ENCODE peak calls at places on chromosomes 2 and 18, in ten cellular contexts. One of them, this sample, is unnamed.

GRCh38 chr2:113281920-113282746 is 3.4 kb upstream of the PAX8 start:
- DNase-seq in activated gamma-delta T cell treated with anti-CD3 and anti-CD28 coated beads, Interleukin-2, amount 50 U/mL, for 16 hours: no peak
- DNase-seq in nephron progenitor cell: no peak
- DNase-seq in amniotic stem cell: no peak
- DNase-seq in NCI-H69: no peak
- DNase-seq in tibial artery: no peak
- DNase-seq in memory B cell: no peak
- DNase-seq in chondrocyte: no peak
- DNase-seq in progenitor cell of endocrine pancreas: no peak
- DNase-seq in NCI-H510A treated with DMSO at 0.1 percent for 48 hours: no peak
- DNase-seq in this sample: peak

GRCh38 chr2:201886504-201886903 is 80.2 kb downstream of the CDK15 start:
- DNase-seq in NCI-H69: no peak
- DNase-seq in chondrocyte: no peak
- DNase-seq in progenitor cell of endocrine pancreas: no peak
- DNase-seq in amniotic stem cell: no peak
- DNase-seq in activated gamma-delta T cell treated with anti-CD3 and anti-CD28 coated beads, Interleukin-2, amount 50 U/mL, for 16 hours: no peak
- DNase-seq in tibial artery: no peak
- DNase-seq in nephron progenitor cell: no peak
- DNase-seq in NCI-H510A treated with DMSO at 0.1 percent for 48 hours: no peak
- DNase-seq in memory B cell: no peak
- DNase-seq in this sample: peak

GRCh38 chr2:241895732-241896641 is 26.5 kb downstream of the RTP5 start:
- DNase-seq in tibial artery: peak
- DNase-seq in NCI-H69: peak
- DNase-seq in chondrocyte: peak
- DNase-seq in amniotic stem cell: no peak
- DNase-seq in memory B cell: no peak
- DNase-seq in progenitor cell of endocrine pancreas: no peak
- DNase-seq in nephron progenitor cell: no peak
- DNase-seq in NCI-H510A treated with DMSO at 0.1 percent for 48 hours: no peak
- DNase-seq in activated gamma-delta T cell treated with anti-CD3 and anti-CD28 coated beads, Interleukin-2, amount 50 U/mL, for 16 hours: peak
- DNase-seq in this sample: peak

GRCh38 chr2:149451417-149452165 is 121.2 kb downstream of the LYPD6 start:
- DNase-seq in progenitor cell of endocrine pancreas: no peak
- DNase-seq in NCI-H69: peak
- DNase-seq in amniotic stem cell: no peak
- DNase-seq in memory B cell: no peak
- DNase-seq in chondrocyte: no peak
- DNase-seq in activated gamma-delta T cell treated with anti-CD3 and anti-CD28 coated beads, Interleukin-2, amount 50 U/mL, for 16 hours: no peak
- DNase-seq in NCI-H510A treated with DMSO at 0.1 percent for 48 hours: no peak
- DNase-seq in nephron progenitor cell: no peak
- DNase-seq in tibial artery: no peak
- DNase-seq in this sample: no peak

GRCh38 chr18:68735498-68736343 is 20.8 kb upstream of the TMX3 start:
- DNase-seq in memory B cell: no peak
- DNase-seq in NCI-H510A treated with DMSO at 0.1 percent for 48 hours: peak
- DNase-seq in nephron progenitor cell: no peak
- DNase-seq in amniotic stem cell: no peak
- DNase-seq in activated gamma-delta T cell treated with anti-CD3 and anti-CD28 coated beads, Interleukin-2, amount 50 U/mL, for 16 hours: no peak
- DNase-seq in tibial artery: no peak
- DNase-seq in progenitor cell of endocrine pancreas: no peak
- DNase-seq in NCI-H69: peak
- DNase-seq in chondrocyte: no peak
- DNase-seq in this sample: peak

GRCh38 chr18:48932822-48933510 is 17.8 kb downstream of the SMAD7 start:
- DNase-seq in nephron progenitor cell: no peak
- DNase-seq in amniotic stem cell: no peak
- DNase-seq in tibial artery: peak
- DNase-seq in chondrocyte: no peak
- DNase-seq in activated gamma-delta T cell treated with anti-CD3 and anti-CD28 coated beads, Interleukin-2, amount 50 U/mL, for 16 hours: no peak
- DNase-seq in NCI-H510A treated with DMSO at 0.1 percent for 48 hours: no peak
- DNase-seq in memory B cell: no peak
- DNase-seq in progenitor cell of endocrine pancreas: no peak
- DNase-seq in NCI-H69: peak
- DNase-seq in this sample: no peak

GRCh38 chr2:191012845-191013616 is 940 bp downstream of the STAT1 start:
- DNase-seq in NCI-H510A treated with DMSO at 0.1 percent for 48 hours: no peak
- DNase-seq in nephron progenitor cell: no peak
- DNase-seq in amniotic stem cell: no peak
- DNase-seq in memory B cell: no peak
- DNase-seq in NCI-H69: no peak
- DNase-seq in progenitor cell of endocrine pancreas: no peak
- DNase-seq in tibial artery: no peak
- DNase-seq in chondrocyte: no peak
- DNase-seq in activated gamma-delta T cell treated with anti-CD3 and anti-CD28 coated beads, Interleukin-2, amount 50 U/mL, for 16 hours: no peak
- DNase-seq in this sample: peak

GRCh38 chr2:147560810-147561521 is 283.9 kb upstream of the ACVR2A start:
- DNase-seq in activated gamma-delta T cell treated with anti-CD3 and anti-CD28 coated beads, Interleukin-2, amount 50 U/mL, for 16 hours: no peak
- DNase-seq in memory B cell: no peak
- DNase-seq in NCI-H69: no peak
- DNase-seq in tibial artery: no peak
- DNase-seq in NCI-H510A treated with DMSO at 0.1 percent for 48 hours: no peak
- DNase-seq in progenitor cell of endocrine pancreas: no peak
- DNase-seq in chondrocyte: no peak
- DNase-seq in amniotic stem cell: no peak
- DNase-seq in nephron progenitor cell: no peak
- DNase-seq in this sample: no peak

GRCh38 chr2:130332271-130333073 is 10.2 kb upstream of the IMP4 start:
- DNase-seq in tibial artery: no peak
- DNase-seq in memory B cell: peak
- DNase-seq in NCI-H69: peak
- DNase-seq in progenitor cell of endocrine pancreas: peak
- DNase-seq in amniotic stem cell: peak
- DNase-seq in nephron progenitor cell: peak
- DNase-seq in NCI-H510A treated with DMSO at 0.1 percent for 48 hours: peak
- DNase-seq in activated gamma-delta T cell treated with anti-CD3 and anti-CD28 coated beads, Interleukin-2, amount 50 U/mL, for 16 hours: peak
- DNase-seq in chondrocyte: no peak
- DNase-seq in this sample: peak

GRCh38 chr2:26465981-26466471 is 11.9 kb downstream of the OTOF start:
- DNase-seq in NCI-H510A treated with DMSO at 0.1 percent for 48 hours: no peak
- DNase-seq in memory B cell: no peak
- DNase-seq in tibial artery: no peak
- DNase-seq in amniotic stem cell: no peak
- DNase-seq in NCI-H69: no peak
- DNase-seq in chondrocyte: no peak
- DNase-seq in activated gamma-delta T cell treated with anti-CD3 and anti-CD28 coated beads, Interleukin-2, amount 50 U/mL, for 16 hours: no peak
- DNase-seq in progenitor cell of endocrine pancreas: no peak
- DNase-seq in nephron progenitor cell: no peak
- DNase-seq in this sample: no peak

GRCh38 chr2:11397046-11397445 is 52.6 kb upstream of the ROCK2 start:
- DNase-seq in chondrocyte: no peak
- DNase-seq in progenitor cell of endocrine pancreas: no peak
- DNase-seq in NCI-H69: no peak
- DNase-seq in activated gamma-delta T cell treated with anti-CD3 and anti-CD28 coated beads, Interleukin-2, amount 50 U/mL, for 16 hours: no peak
- DNase-seq in NCI-H510A treated with DMSO at 0.1 percent for 48 hours: peak
- DNase-seq in amniotic stem cell: no peak
- DNase-seq in memory B cell: no peak
- DNase-seq in tibial artery: no peak
- DNase-seq in nephron progenitor cell: no peak
- DNase-seq in this sample: peak

GRCh38 chr18:5415665-5416064 is 120.1 kb upstream of the ZBTB14 start:
- DNase-seq in NCI-H69: no peak
- DNase-seq in activated gamma-delta T cell treated with anti-CD3 and anti-CD28 coated beads, Interleukin-2, amount 50 U/mL, for 16 hours: no peak
- DNase-seq in chondrocyte: no peak
- DNase-seq in nephron progenitor cell: no peak
- DNase-seq in memory B cell: no peak
- DNase-seq in progenitor cell of endocrine pancreas: no peak
- DNase-seq in tibial artery: no peak
- DNase-seq in NCI-H510A treated with DMSO at 0.1 percent for 48 hours: no peak
- DNase-seq in amniotic stem cell: no peak
- DNase-seq in this sample: no peak

GRCh38 chr18:24490545-24490944 is 30.1 kb downstream of the HRH4 start:
- DNase-seq in NCI-H69: peak
- DNase-seq in activated gamma-delta T cell treated with anti-CD3 and anti-CD28 coated beads, Interleukin-2, amount 50 U/mL, for 16 hours: no peak
- DNase-seq in chondrocyte: no peak
- DNase-seq in NCI-H510A treated with DMSO at 0.1 percent for 48 hours: no peak
- DNase-seq in memory B cell: no peak
- DNase-seq in nephron progenitor cell: no peak
- DNase-seq in amniotic stem cell: no peak
- DNase-seq in progenitor cell of endocrine pancreas: no peak
- DNase-seq in tibial artery: no peak
- DNase-seq in this sample: peak

GRCh38 chr18:58754544-58755068 is 83.3 kb downstream of the MALT1 start:
- DNase-seq in nephron progenitor cell: no peak
- DNase-seq in memory B cell: no peak
- DNase-seq in NCI-H510A treated with DMSO at 0.1 percent for 48 hours: no peak
- DNase-seq in activated gamma-delta T cell treated with anti-CD3 and anti-CD28 coated beads, Interleukin-2, amount 50 U/mL, for 16 hours: no peak
- DNase-seq in NCI-H69: no peak
- DNase-seq in progenitor cell of endocrine pancreas: no peak
- DNase-seq in amniotic stem cell: no peak
- DNase-seq in tibial artery: peak
- DNase-seq in chondrocyte: no peak
- DNase-seq in this sample: no peak

GRCh38 chr2:210113636-210114235 is 57.5 kb downstream of the KANSL1L start:
- DNase-seq in memory B cell: no peak
- DNase-seq in activated gamma-delta T cell treated with anti-CD3 and anti-CD28 coated beads, Interleukin-2, amount 50 U/mL, for 16 hours: no peak
- DNase-seq in NCI-H510A treated with DMSO at 0.1 percent for 48 hours: no peak
- DNase-seq in progenitor cell of endocrine pancreas: no peak
- DNase-seq in chondrocyte: no peak
- DNase-seq in nephron progenitor cell: no peak
- DNase-seq in amniotic stem cell: no peak
- DNase-seq in tibial artery: no peak
- DNase-seq in NCI-H69: no peak
- DNase-seq in this sample: no peak

GRCh38 chr2:120614901-120615300 is 120.8 kb upstream of the GLI2 start:
- DNase-seq in NCI-H510A treated with DMSO at 0.1 percent for 48 hours: no peak
- DNase-seq in tibial artery: no peak
- DNase-seq in NCI-H69: no peak
- DNase-seq in activated gamma-delta T cell treated with anti-CD3 and anti-CD28 coated beads, Interleukin-2, amount 50 U/mL, for 16 hours: no peak
- DNase-seq in nephron progenitor cell: no peak
- DNase-seq in chondrocyte: peak
- DNase-seq in amniotic stem cell: no peak
- DNase-seq in memory B cell: no peak
- DNase-seq in progenitor cell of endocrine pancreas: no peak
- DNase-seq in this sample: no peak

GRCh38 chr2:71557321-71557720 is 104.0 kb downstream of the DYSF start:
- DNase-seq in activated gamma-delta T cell treated with anti-CD3 and anti-CD28 coated beads, Interleukin-2, amount 50 U/mL, for 16 hours: no peak
- DNase-seq in NCI-H510A treated with DMSO at 0.1 percent for 48 hours: peak
- DNase-seq in tibial artery: no peak
- DNase-seq in nephron progenitor cell: no peak
- DNase-seq in chondrocyte: peak
- DNase-seq in memory B cell: no peak
- DNase-seq in amniotic stem cell: no peak
- DNase-seq in progenitor cell of endocrine pancreas: no peak
- DNase-seq in NCI-H69: no peak
- DNase-seq in this sample: no peak

GRCh38 chr18:24208270-24209035 is 69.6 kb downstream of the CABYR start:
- DNase-seq in tibial artery: no peak
- DNase-seq in activated gamma-delta T cell treated with anti-CD3 and anti-CD28 coated beads, Interleukin-2, amount 50 U/mL, for 16 hours: no peak
- DNase-seq in NCI-H510A treated with DMSO at 0.1 percent for 48 hours: no peak
- DNase-seq in nephron progenitor cell: no peak
- DNase-seq in memory B cell: no peak
- DNase-seq in amniotic stem cell: no peak
- DNase-seq in progenitor cell of endocrine pancreas: no peak
- DNase-seq in NCI-H69: no peak
- DNase-seq in chondrocyte: no peak
- DNase-seq in this sample: peak

GRCh38 chr2:222196159-222196558 is 102.6 kb downstream of the PAX3 start:
- DNase-seq in tibial artery: no peak
- DNase-seq in activated gamma-delta T cell treated with anti-CD3 and anti-CD28 coated beads, Interleukin-2, amount 50 U/mL, for 16 hours: no peak
- DNase-seq in memory B cell: no peak
- DNase-seq in progenitor cell of endocrine pancreas: no peak
- DNase-seq in chondrocyte: no peak
- DNase-seq in amniotic stem cell: no peak
- DNase-seq in NCI-H510A treated with DMSO at 0.1 percent for 48 hours: no peak
- DNase-seq in NCI-H69: no peak
- DNase-seq in nephron progenitor cell: no peak
- DNase-seq in this sample: peak

GRCh38 chr2:197673606-197674005 is 1.8 kb downstream of the RFTN2 start:
- DNase-seq in NCI-H69: no peak
- DNase-seq in memory B cell: no peak
- DNase-seq in amniotic stem cell: no peak
- DNase-seq in chondrocyte: no peak
- DNase-seq in nephron progenitor cell: no peak
- DNase-seq in activated gamma-delta T cell treated with anti-CD3 and anti-CD28 coated beads, Interleukin-2, amount 50 U/mL, for 16 hours: no peak
- DNase-seq in tibial artery: no peak
- DNase-seq in NCI-H510A treated with DMSO at 0.1 percent for 48 hours: no peak
- DNase-seq in progenitor cell of endocrine pancreas: no peak
- DNase-seq in this sample: no peak

GRCh38 chr2:241867776-241868420 is 1.6 kb upstream of the RTP5 start:
- DNase-seq in amniotic stem cell: no peak
- DNase-seq in chondrocyte: peak
- DNase-seq in NCI-H69: peak
- DNase-seq in memory B cell: no peak
- DNase-seq in activated gamma-delta T cell treated with anti-CD3 and anti-CD28 coated beads, Interleukin-2, amount 50 U/mL, for 16 hours: peak
- DNase-seq in progenitor cell of endocrine pancreas: no peak
- DNase-seq in NCI-H510A treated with DMSO at 0.1 percent for 48 hours: no peak
- DNase-seq in nephron progenitor cell: no peak
- DNase-seq in tibial artery: no peak
- DNase-seq in this sample: no peak

GRCh38 chr2:156465573-156465972 is 29.4 kb downstream of the GPD2 start:
- DNase-seq in progenitor cell of endocrine pancreas: no peak
- DNase-seq in activated gamma-delta T cell treated with anti-CD3 and anti-CD28 coated beads, Interleukin-2, amount 50 U/mL, for 16 hours: no peak
- DNase-seq in nephron progenitor cell: no peak
- DNase-seq in memory B cell: no peak
- DNase-seq in NCI-H69: no peak
- DNase-seq in amniotic stem cell: no peak
- DNase-seq in NCI-H510A treated with DMSO at 0.1 percent for 48 hours: no peak
- DNase-seq in tibial artery: no peak
- DNase-seq in chondrocyte: no peak
- DNase-seq in this sample: peak

GRCh38 chr2:211132046-211132445 is 575.6 kb downstream of the CPS1 start:
- DNase-seq in activated gamma-delta T cell treated with anti-CD3 and anti-CD28 coated beads, Interleukin-2, amount 50 U/mL, for 16 hours: no peak
- DNase-seq in progenitor cell of endocrine pancreas: no peak
- DNase-seq in amniotic stem cell: no peak
- DNase-seq in chondrocyte: no peak
- DNase-seq in tibial artery: no peak
- DNase-seq in nephron progenitor cell: no peak
- DNase-seq in memory B cell: no peak
- DNase-seq in NCI-H69: no peak
- DNase-seq in NCI-H510A treated with DMSO at 0.1 percent for 48 hours: no peak
- DNase-seq in this sample: no peak

GRCh38 chr18:40937386-40937785 is 1017.6 kb upstream of the PIK3C3 start:
- DNase-seq in memory B cell: no peak
- DNase-seq in tibial artery: no peak
- DNase-seq in NCI-H510A treated with DMSO at 0.1 percent for 48 hours: no peak
- DNase-seq in NCI-H69: no peak
- DNase-seq in nephron progenitor cell: no peak
- DNase-seq in amniotic stem cell: no peak
- DNase-seq in progenitor cell of endocrine pancreas: no peak
- DNase-seq in activated gamma-delta T cell treated with anti-CD3 and anti-CD28 coated beads, Interleukin-2, amount 50 U/mL, for 16 hours: no peak
- DNase-seq in chondrocyte: no peak
- DNase-seq in this sample: no peak

GRCh38 chr2:191001624-191002023 is 12.3 kb downstream of the STAT1 start:
- DNase-seq in chondrocyte: no peak
- DNase-seq in NCI-H510A treated with DMSO at 0.1 percent for 48 hours: no peak
- DNase-seq in nephron progenitor cell: no peak
- DNase-seq in amniotic stem cell: no peak
- DNase-seq in activated gamma-delta T cell treated with anti-CD3 and anti-CD28 coated beads, Interleukin-2, amount 50 U/mL, for 16 hours: no peak
- DNase-seq in tibial artery: no peak
- DNase-seq in NCI-H69: no peak
- DNase-seq in memory B cell: no peak
- DNase-seq in progenitor cell of endocrine pancreas: no peak
- DNase-seq in this sample: no peak

GRCh38 chr2:166332049-166332448 is 43.7 kb downstream of the SCN9A start:
- DNase-seq in progenitor cell of endocrine pancreas: no peak
- DNase-seq in tibial artery: no peak
- DNase-seq in activated gamma-delta T cell treated with anti-CD3 and anti-CD28 coated beads, Interleukin-2, amount 50 U/mL, for 16 hours: no peak
- DNase-seq in chondrocyte: no peak
- DNase-seq in NCI-H510A treated with DMSO at 0.1 percent for 48 hours: no peak
- DNase-seq in nephron progenitor cell: no peak
- DNase-seq in amniotic stem cell: no peak
- DNase-seq in memory B cell: no peak
- DNase-seq in NCI-H69: peak
- DNase-seq in this sample: no peak

GRCh38 chr2:150076281-150076680 is 411.2 kb downstream of the RND3 start:
- DNase-seq in memory B cell: no peak
- DNase-seq in activated gamma-delta T cell treated with anti-CD3 and anti-CD28 coated beads, Interleukin-2, amount 50 U/mL, for 16 hours: no peak
- DNase-seq in amniotic stem cell: no peak
- DNase-seq in tibial artery: no peak
- DNase-seq in NCI-H69: no peak
- DNase-seq in chondrocyte: no peak
- DNase-seq in NCI-H510A treated with DMSO at 0.1 percent for 48 hours: no peak
- DNase-seq in progenitor cell of endocrine pancreas: no peak
- DNase-seq in nephron progenitor cell: no peak
- DNase-seq in this sample: peak

GRCh38 chr18:54254265-54254758 is 15.0 kb upstream of the POLI start:
- DNase-seq in progenitor cell of endocrine pancreas: no peak
- DNase-seq in nephron progenitor cell: no peak
- DNase-seq in NCI-H510A treated with DMSO at 0.1 percent for 48 hours: peak
- DNase-seq in memory B cell: no peak
- DNase-seq in activated gamma-delta T cell treated with anti-CD3 and anti-CD28 coated beads, Interleukin-2, amount 50 U/mL, for 16 hours: no peak
- DNase-seq in chondrocyte: no peak
- DNase-seq in tibial artery: no peak
- DNase-seq in NCI-H69: peak
- DNase-seq in amniotic stem cell: no peak
- DNase-seq in this sample: peak